ENCODE peak calls at places on chromosomes 11 and 22, in four cellular contexts. C is GM12878, J is K562, Y is HepG2. W is an unnamed sample.

GRCh38 chr11:65781152-65781961 is 581 bp upstream of the AP5B1 start:
- DNase-seq in C (no peak), J (no peak), Y (peak), W (peak)

GRCh38 chr11:33997473-33998347 is 53.8 kb upstream of the CAPRIN1 start:
- DNase-seq in C (no peak), J (peak), Y (no peak), W (peak)

GRCh38 chr22:38966942-38967341 is 9.5 kb downstream of the APOBEC3A start:
- DNase-seq in C (no peak), J (no peak), Y (no peak), W (no peak)

GRCh38 chr11:122023614-122024250 is 92.3 kb downstream of the BLID start:
- DNase-seq in C (no peak), J (no peak), Y (no peak), W (no peak)

GRCh38 chr22:39142088-39142667 is 10.3 kb downstream of the CBX7 start:
- DNase-seq in C (no peak), J (no peak), Y (no peak), W (no peak)

GRCh38 chr22:27086080-27086479 is 428.7 kb downstream of the MIAT start:
- DNase-seq in C (no peak), J (no peak), Y (no peak), W (no peak)

GRCh38 chr11:61866231-61866957 is 25.0 kb downstream of the FADS3 start:
- DNase-seq in C (no peak), J (peak), Y (no peak), W (no peak)

GRCh38 chr11:22510741-22511140 is 114.9 kb downstream of the FANCF start:
- DNase-seq in C (no peak), J (no peak), Y (no peak), W (no peak)

GRCh38 chr11:34263462-34264186 is 94.2 kb downstream of the ABTB2 start:
- DNase-seq in C (no peak), J (no peak), Y (peak), W (no peak)

GRCh38 chr22:37999640-38000272 is 15.4 kb upstream of the SOX10 start:
- DNase-seq in C (no peak), J (peak), Y (no peak), W (no peak)

GRCh38 chr11:34840736-34841386 is 75.3 kb downstream of the APIP start:
- DNase-seq in C (no peak), J (peak), Y (peak), W (peak)

GRCh38 chr11:103085758-103086365 is 6.1 kb downstream of the DCUN1D5 start:
- DNase-seq in C (no peak), J (no peak), Y (no peak), W (no peak)

GRCh38 chr11:123672568-123672967 is 18.1 kb upstream of the SCN3B start:
- DNase-seq in C (no peak), J (no peak), Y (no peak), W (peak)

GRCh38 chr11:9251306-9251705 is 13.8 kb downstream of the DENND5A start:
- DNase-seq in C (no peak), J (no peak), Y (no peak), W (peak)

GRCh38 chr11:119403021-119403420 is 20.0 kb downstream of the THY1 start:
- DNase-seq in C (no peak), J (no peak), Y (no peak), W (no peak)

GRCh38 chr11:66317322-66317765 is 500 bp upstream of the CD248 start:
- DNase-seq in C (no peak), J (no peak), Y (peak), W (peak)

GRCh38 chr11:33208150-33208549 is 46.9 kb upstream of the CSTF3 start:
- DNase-seq in C (no peak), J (peak), Y (no peak), W (no peak)

GRCh38 chr22:49201046-49201970 is 626.4 kb downstream of the BRD1 start:
- DNase-seq in C (no peak), J (no peak), Y (no peak), W (no peak)

GRCh38 chr22:31561238-31561887 is 65.0 kb downstream of the SFI1 start:
- DNase-seq in C (no peak), J (peak), Y (peak), W (peak)

GRCh38 chr11:77406396-77406795 is 67.5 kb downstream of the PAK1 start:
- DNase-seq in C (no peak), J (no peak), Y (no peak), W (no peak)

GRCh38 chr22:17121235-17122195 is at the start of gene TMEM121B:
- DNase-seq in C (no peak), J (peak), Y (no peak), W (peak)

GRCh38 chr11:7604331-7604973 is 68.8 kb downstream of the CYB5R2 start:
- DNase-seq in C (no peak), J (peak), Y (no peak), W (no peak)

GRCh38 chr11:99257131-99257530 is 236.4 kb downstream of the CNTN5 start:
- DNase-seq in C (no peak), J (no peak), Y (peak), W (no peak)

GRCh38 chr11:36095716-36096115 is 151.9 kb downstream of the LDLRAD3 start:
- DNase-seq in C (no peak), J (no peak), Y (no peak), W (no peak)

GRCh38 chr22:45968751-45969413 is 8.1 kb downstream of the WNT7B start:
- DNase-seq in C (no peak), J (no peak), Y (no peak), W (peak)

GRCh38 chr11:103528046-103528445 is 418.8 kb downstream of the DYNC2H1 start:
- DNase-seq in C (no peak), J (no peak), Y (no peak), W (no peak)

GRCh38 chr11:129973068-129973467 is 29.6 kb downstream of the PRDM10 start:
- DNase-seq in C (no peak), J (no peak), Y (no peak), W (no peak)

GRCh38 chr22:19998991-19999820 is 17.4 kb downstream of the ARVCF start:
- DNase-seq in C (no peak), J (no peak), Y (no peak), W (peak)

GRCh38 chr11:114115406-114116054 is 56.0 kb downstream of the ZBTB16 start:
- DNase-seq in C (no peak), J (no peak), Y (no peak), W (no peak)

GRCh38 chr11:82896183-82896582 is 4.0 kb downstream of the PRCP start:
- DNase-seq in C (no peak), J (no peak), Y (no peak), W (no peak)

GRCh38 chr22:17897864-17898263 is 123.6 kb upstream of the BID start:
- DNase-seq in C (no peak), J (no peak), Y (no peak), W (no peak)

GRCh38 chr11:2527621-2528291 is 82.9 kb downstream of the KCNQ1 start:
- DNase-seq in C (no peak), J (no peak), Y (no peak), W (no peak)

GRCh38 chr22:19060356-19061009 is 61.7 kb downstream of the DGCR2 start:
- DNase-seq in C (no peak), J (no peak), Y (no peak), W (no peak)

GRCh38 chr11:35166369-35167360 is 27.7 kb downstream of the CD44 start:
- DNase-seq in C (no peak), J (no peak), Y (no peak), W (no peak)

GRCh38 chr11:105852427-105852826 is 169.6 kb downstream of the MSANTD4 start:
- DNase-seq in C (no peak), J (no peak), Y (no peak), W (no peak)

DNA sequence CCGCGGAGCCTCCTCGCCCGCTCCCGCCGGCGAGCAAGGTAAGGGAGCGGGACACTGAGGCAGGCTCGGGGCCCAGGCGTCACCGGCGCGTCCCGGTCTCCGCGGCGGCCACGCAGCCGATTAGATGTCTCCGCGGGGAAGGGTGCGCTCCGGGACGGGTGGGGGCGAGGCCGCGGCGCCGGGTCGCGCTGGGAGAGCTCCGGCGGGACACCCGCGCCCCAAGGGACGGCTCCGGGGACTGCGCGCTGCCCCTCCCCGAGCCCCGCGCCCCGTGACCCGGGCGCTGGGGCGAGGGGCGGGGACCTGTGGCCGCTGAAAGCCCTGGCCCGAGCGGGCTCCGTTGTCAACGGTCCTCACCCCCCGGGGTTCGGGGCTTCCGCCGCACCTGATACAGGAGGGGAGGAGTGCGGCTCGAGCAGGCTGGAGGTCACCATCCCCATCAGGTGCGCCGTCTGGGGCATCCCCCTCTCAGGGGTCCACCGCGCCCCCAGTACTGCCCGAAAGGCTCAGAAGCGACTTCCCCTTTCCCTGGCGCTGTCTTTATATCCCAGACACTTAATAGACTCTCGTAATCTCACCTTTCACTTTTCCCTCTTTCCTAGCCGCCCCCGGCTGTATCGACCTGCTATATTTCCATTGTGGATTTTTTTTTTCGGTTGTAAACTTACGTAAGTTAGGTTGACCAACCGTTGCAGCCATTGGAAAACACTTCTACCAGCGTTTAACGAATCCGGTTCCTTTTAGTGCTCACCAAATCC is 566 bp downstream of the PPFIA1 start:
- DNase-seq in C (no peak), J (peak), Y (peak), W (peak)
- TF ChIP-seq FOXM1 in C (no peak), J (no peak), Y (no peak), W (no peak)

DNA sequence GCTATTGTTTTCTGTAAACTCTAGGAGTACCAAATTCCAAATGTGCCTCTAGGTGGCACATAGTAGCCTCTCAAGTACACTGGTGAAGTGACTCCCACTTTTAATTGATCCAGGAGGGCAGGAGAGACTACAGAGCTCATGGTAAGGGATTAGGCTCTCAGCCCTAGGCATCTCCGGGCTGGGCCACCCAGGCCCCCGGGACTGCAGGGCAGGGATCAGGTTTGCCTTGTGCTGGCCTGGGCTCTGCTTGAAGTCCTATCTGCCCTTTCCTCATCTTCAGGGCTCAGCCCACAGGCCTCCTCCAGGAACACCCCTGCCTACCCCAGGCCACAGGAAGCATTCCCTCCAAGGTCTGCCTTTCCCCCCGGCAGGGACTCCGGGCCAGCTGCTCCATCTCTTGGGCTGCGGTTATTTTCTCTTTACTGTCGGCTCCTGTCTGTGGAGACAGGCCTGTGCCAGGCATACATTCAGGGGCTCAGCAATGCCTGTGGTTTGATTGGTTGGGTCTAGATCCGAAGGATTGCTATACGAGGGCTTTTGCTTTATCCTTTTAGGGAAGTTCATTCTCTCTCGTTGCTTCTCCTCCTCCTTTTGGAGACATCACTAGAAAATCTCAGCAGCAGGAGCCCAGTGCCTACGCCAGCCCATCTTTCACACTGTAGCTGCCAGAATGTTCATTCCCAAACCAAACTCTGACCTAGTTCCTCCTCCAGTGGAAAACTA is 32.8 kb downstream of the PARVA start:
- DNase-seq in C (no peak), J (no peak), Y (no peak), W (peak)
- TF ChIP-seq CTCF in C (no peak), J (no peak), Y (peak), W (peak)

DNA sequence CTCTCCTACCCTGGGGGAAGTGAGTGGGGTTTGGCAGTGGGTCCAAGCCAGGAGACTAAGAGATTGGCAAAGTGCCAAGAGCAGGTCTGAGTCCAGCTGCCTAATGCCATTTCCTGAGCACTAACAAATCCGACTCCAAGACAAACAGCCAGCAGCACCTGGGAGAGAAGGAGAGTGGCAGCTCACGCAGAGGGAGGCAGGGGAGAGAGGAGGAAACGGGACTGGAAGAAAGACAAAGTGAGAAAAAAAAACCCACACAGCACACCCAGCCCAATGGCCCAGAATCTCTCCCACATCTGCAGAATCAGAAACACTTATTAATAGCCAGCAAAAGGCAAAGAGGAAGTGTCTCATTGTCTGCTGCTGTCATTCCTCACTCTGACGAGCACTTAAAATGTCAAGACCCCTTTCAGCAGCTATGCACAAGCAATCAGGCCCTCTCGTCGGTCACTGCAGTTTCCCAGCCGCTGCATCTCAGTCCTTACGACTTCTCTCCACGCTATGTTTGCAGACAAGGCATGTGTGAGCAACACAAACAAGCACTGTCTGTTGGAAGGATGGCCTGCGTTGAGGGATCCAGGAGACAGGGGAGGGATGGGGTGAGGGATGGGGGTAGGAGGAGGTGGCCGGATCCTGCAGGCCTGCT is 558.4 kb upstream of the CADM1 start:
- DNase-seq in C (no peak), J (no peak), Y (no peak), W (peak)
- TF ChIP-seq FOXM1 in C (no peak), J (no peak), Y (no peak), W (no peak)

GRCh38 chr11:116499396-116500001 is 273.3 kb downstream of the BUD13 start:
- DNase-seq in C (no peak), J (peak), Y (peak), W (peak)
- TF ChIP-seq CTCF in C (peak), J (peak), Y (peak), W (peak)

W was measured in SK-N-SH.